ENCODE peak calls at places on chromosome 6, in six cellular contexts. A is neuronal stem cell, V is IMR-90, L is H9, O is H1, S is trophoblast cell. X is an unnamed sample.
A peak's percentile ranks its signal among the peaks of the same experiment; 100 is the strongest.

GRCh38 chr6:122381494-122382083 is 17.9 kb upstream of the HSF2 start:
- DNase-seq in S (peak; percentile 53), V (peak; percentile 79), L (peak; percentile 75), A (peak; percentile 51), O (peak; percentile 29), X (peak; percentile 76)

GRCh38 chr6:42239333-42239732 is 21.7 kb upstream of the MRPS10 start:
- DNase-seq in S (no peak), O (no peak), V (no peak), A (no peak), L (no peak), X (no peak)

GRCh38 chr6:6224933-6225486 is 95.5 kb downstream of the F13A1 start:
- DNase-seq in V (no peak), O (no peak), A (no peak), L (no peak), S (no peak), X (no peak)

GRCh38 chr6:9766240-9766915 is 648.5 kb downstream of the TFAP2A start:
- DNase-seq in S (no peak), V (peak; percentile 86), A (no peak), O (no peak), L (no peak), X (peak; percentile 98)

GRCh38 chr6:43984442-43985321 is 142.6 kb downstream of the MRPL14 start:
- DNase-seq in L (no peak), A (no peak), V (peak; percentile 21), S (no peak), O (no peak), X (peak; percentile 23)

GRCh38 chr6:72922401-72922800 is 300.5 kb downstream of the KCNQ5 start:
- DNase-seq in A (no peak), S (no peak), O (no peak), V (peak; percentile 23), L (no peak), X (peak; percentile 34)

GRCh38 chr6:56760842-56761241 is 118.2 kb upstream of the DST start:
- DNase-seq in A (no peak), O (no peak), S (no peak), L (no peak), V (no peak), X (no peak)

GRCh38 chr6:12467706-12468670 is 177.8 kb downstream of the EDN1 start:
- DNase-seq in L (no peak), O (no peak), A (no peak), S (peak; percentile 47), V (peak; percentile 32), X (no peak)

GRCh38 chr6:157988700-157989063 is 7.0 kb downstream of the SYNJ2 start:
- DNase-seq in A (no peak), V (no peak), O (no peak), S (no peak), L (no peak), X (no peak)

GRCh38 chr6:157993076-157993475 is 11.4 kb downstream of the SYNJ2 start:
- DNase-seq in A (no peak), V (no peak), O (no peak), L (no peak), S (no peak), X (no peak)

GRCh38 chr6:157989541-157990289 is 8.1 kb downstream of the SYNJ2 start:
- DNase-seq in O (no peak), A (no peak), L (no peak), V (peak; percentile 65), S (no peak), X (peak; percentile 33)

GRCh38 chr6:157990321-157991066 is 8.8 kb downstream of the SYNJ2 start:
- DNase-seq in L (no peak), V (no peak), O (no peak), S (no peak), A (no peak), X (no peak)

GRCh38 chr6:157991067-157991432 is 9.4 kb downstream of the SYNJ2 start:
- DNase-seq in O (no peak), A (no peak), S (no peak), V (no peak), L (no peak), X (no peak)
- H2BK120ac ChIP-seq in O (no peak overlapping the region), A (no peak overlapping the region), S (no peak overlapping the region), V (no peak overlapping the region), L (no peak overlapping the region), X (no peak overlapping the region)

DNA sequence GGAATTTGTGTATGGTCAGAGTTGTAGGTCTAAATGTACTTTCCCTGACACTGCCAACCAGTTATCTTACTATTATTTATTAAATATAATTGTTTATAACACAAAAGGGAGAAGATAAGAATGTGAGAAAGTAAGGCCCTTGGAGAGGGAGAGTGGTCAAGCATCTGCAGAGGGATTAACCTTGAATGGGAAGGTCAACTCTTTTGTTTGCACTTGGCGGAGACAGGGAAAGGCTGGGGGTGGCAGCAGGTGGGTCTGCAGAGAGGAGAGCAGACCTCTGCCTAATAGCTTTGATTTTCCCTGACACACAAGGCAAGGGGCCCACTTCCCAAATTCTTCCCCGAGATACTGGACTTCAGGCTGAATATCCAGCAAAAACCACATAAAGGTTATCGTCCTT is 4.2 kb downstream of the LRP11 start:
- DNase-seq in O (no peak), L (no peak), V (no peak), S (no peak), A (no peak), X (no peak)
- H3K14ac ChIP-seq in O (no peak overlapping the region), L (no peak overlapping the region), V (peak overlapping the region; percentile 91), S (no peak overlapping the region), A (no peak overlapping the region), X (no peak overlapping the region)

DNA sequence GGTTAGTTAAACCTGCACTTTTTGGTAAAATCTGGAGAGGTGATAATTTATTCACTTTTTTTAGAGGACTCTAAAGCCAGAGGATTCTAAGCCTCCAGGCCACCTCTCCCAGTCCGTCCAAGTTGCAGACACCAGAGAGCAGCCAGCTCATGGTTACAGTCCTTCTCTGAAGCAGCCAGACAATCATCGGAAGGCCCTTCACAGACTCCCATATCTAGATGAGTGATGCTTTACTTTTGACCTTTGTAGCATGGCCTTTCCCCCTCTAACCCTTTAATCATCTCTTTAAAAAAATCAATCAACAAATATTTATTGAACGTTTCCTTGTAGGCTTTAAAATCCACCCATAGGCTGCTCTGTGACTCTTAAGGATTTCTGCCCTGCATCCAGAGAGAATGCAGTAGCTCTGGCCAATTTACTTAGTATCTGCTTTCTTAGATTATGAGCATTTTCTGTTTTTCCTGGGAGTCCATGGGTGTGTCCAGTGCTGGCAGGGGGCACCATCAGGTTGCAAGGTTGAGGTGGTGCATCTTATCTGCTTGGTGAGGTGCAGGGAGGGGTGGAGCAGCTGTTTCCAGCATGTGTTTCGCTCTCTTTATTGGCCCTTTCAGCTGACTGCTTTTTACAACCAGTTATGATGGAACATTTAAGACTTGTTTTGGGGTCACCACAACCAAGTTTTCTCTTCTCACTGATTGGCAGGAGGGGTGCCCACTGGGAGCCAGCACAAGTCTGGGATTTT is 58.6 kb downstream of the JARID2 start:
- DNase-seq in A (no peak), L (no peak), O (no peak), S (no peak), V (no peak), X (no peak)
- H2AFZ ChIP-seq in A (no peak overlapping the region), L (no peak overlapping the region), O (no peak overlapping the region), S (no peak overlapping the region), V (no peak overlapping the region), X (no peak overlapping the region)

DNA sequence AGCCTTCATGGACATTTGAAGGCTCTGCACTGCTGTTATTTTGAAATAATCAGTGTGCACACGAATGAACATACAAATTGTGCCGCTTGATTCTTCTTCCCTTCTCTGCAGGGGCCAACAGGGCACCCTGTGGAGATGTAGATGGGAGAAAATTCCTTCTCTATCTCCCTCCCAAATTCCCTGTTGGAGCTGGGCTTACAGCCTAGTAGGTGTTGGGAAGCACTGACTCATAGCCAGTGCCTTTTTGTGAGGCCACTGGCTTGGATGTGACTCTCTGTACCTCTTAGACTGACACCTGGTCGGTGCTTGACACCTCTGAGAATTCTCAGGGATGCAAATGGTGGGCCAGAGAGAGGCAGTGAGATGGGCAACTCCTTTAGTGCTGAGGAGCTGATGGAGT is 89.6 kb upstream of the MAP3K7 start:
- DNase-seq in V (no peak), O (peak; percentile 74), A (no peak), L (peak; percentile 90), S (no peak), X (no peak)
- H2BK120ac ChIP-seq in V (no peak overlapping the region), O (no peak overlapping the region), A (no peak overlapping the region), L (no peak overlapping the region), S (no peak overlapping the region), X (no peak overlapping the region)

GRCh38 chr6:118791499-118791898 is 102.5 kb upstream of the ASF1A start:
- DNase-seq in V (no peak), S (no peak), O (no peak), A (no peak), L (peak; percentile 8), X (no peak)

GRCh38 chr6:118787746-118788419 is 106.1 kb upstream of the ASF1A start:
- DNase-seq in O (no peak), V (no peak), L (no peak), S (no peak), A (no peak), X (peak; percentile 24)

GRCh38 chr6:118788702-118789101 is 105.2 kb upstream of the ASF1A start:
- DNase-seq in O (no peak), S (no peak), A (no peak), L (peak; percentile 1), V (no peak), X (no peak)

GRCh38 chr6:118786696-118787453 is 107.1 kb upstream of the ASF1A start:
- DNase-seq in S (no peak), O (no peak), A (no peak), V (no peak), L (no peak), X (no peak)

DNA sequence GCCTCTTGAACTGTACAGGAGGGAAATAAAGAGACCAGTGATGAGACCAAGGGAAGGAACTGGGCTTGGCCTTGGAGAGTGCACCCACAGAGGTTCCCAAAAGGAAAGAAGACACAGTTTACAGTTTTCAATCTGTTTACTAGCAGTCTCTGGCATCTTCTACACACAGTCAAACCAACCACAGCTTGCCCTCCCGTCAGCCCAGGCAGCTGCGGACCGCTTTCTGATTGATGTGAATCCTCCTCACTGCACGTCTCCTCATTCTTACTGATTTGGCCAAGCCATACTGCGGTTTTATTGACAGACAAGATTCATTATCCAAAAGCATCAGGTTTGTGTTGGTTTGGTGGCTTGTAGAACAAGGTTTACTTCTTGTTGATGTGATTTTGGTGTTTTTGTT is 104.5 kb upstream of the ASF1A start:
- DNase-seq in O (no peak), S (no peak), L (peak; percentile 9), V (no peak), A (no peak), X (no peak)
- H3K14ac ChIP-seq in O (no peak overlapping the region), S (no peak overlapping the region), L (no peak overlapping the region), V (no peak overlapping the region), A (no peak overlapping the region), X (no peak overlapping the region)

DNA sequence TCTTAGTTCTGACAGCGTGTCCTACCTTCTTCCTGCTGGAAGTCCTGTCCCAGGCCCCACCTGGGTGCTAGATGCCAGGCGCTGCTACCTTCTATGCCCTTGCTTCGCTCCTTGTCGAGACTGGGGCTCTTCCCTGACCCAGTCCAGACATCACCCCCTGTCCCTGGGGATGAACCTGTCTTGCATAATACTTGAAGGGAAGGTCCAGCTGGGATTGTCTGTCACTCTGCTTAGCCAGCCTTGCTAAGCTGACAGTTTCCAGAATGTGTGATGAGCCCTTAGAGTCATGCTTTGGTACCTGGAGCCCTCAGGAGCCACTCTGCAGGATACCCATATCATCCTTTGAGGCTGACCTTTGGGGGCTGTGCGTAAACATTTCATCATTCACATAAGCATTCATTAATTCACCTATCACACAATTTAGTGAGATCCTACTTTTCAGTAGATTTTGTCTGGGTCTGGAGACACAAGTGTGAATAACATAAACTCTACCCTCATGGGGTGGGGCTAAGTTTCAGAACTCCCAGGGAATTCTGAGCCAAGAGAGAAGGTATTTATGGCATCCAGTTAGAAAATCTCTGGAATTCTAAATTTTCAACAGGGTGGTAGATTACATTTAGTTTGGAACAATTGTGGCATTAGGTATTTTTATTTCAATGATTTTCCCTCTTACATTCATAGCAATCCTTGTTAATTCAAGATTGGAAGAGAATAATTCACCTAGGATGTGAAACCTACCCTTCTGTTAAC is 151.1 kb upstream of the HDAC2 start:
- DNase-seq in A (no peak), O (no peak), S (no peak), L (no peak), V (no peak), X (no peak)
- H2AFZ ChIP-seq in A (no peak overlapping the region), O (no peak overlapping the region), S (no peak overlapping the region), L (no peak overlapping the region), V (peak overlapping the region; percentile 10), X (no peak overlapping the region)

GRCh38 chr6:11006060-11006459 is 38.0 kb downstream of the ELOVL2 start:
- DNase-seq in S (no peak), A (no peak), O (no peak), V (peak; percentile 66), L (no peak), X (peak; percentile 26)
- H2BK120ac ChIP-seq in S (no peak overlapping the region), A (no peak overlapping the region), O (no peak overlapping the region), V (peak overlapping the region; percentile 65), L (no peak overlapping the region), X (no peak overlapping the region)